ENCODE peak calls at places on chromosomes 11 and 22, in five cellular contexts. Z is HepG2, M is H1, A is GM12878, Y is K562. D is an unnamed sample.
A peak's percentile ranks its signal among the peaks of the same experiment; 100 is the strongest.

GRCh38 chr11:114179234-114179941 is 116.8 kb upstream of the NNMT start:
- DNase-seq in Z (no peak), M (no peak), A (no peak), Y (no peak), D (no peak)

GRCh38 chr11:86719781-86720463 is 47.5 kb upstream of the ME3 start:
- DNase-seq in Z (no peak), M (no peak), A (no peak), Y (no peak), D (no peak)

GRCh38 chr11:107741044-107741823 is 29.4 kb upstream of the SLN start:
- DNase-seq in Z (peak; percentile 21), M (no peak), A (peak; percentile 25), Y (peak; percentile 19), D (peak; percentile 22)

GRCh38 chr11:128503231-128503991 is 83.9 kb downstream of the ETS1 start:
- DNase-seq in Z (no peak), M (no peak), A (no peak), Y (no peak), D (no peak)

GRCh38 chr11:132028380-132029240 is 658.2 kb downstream of the NTM start:
- DNase-seq in Z (peak; percentile 16), M (no peak), A (no peak), Y (peak; percentile 14), D (no peak)

GRCh38 chr11:68298659-68299516 is 13.5 kb upstream of the LRP5 start:
- DNase-seq in Z (peak; percentile 62), M (no peak), A (no peak), Y (peak; percentile 3), D (no peak)

GRCh38 chr11:109527496-109527895 is 105.5 kb downstream of the C11orf87 start:
- DNase-seq in Z (no peak), M (no peak), A (no peak), Y (no peak), D (no peak)

GRCh38 chr11:1199689-1200610 is 22.9 kb upstream of the MUC5B start:
- DNase-seq in Z (no peak), M (no peak), A (no peak), Y (no peak), D (no peak)

GRCh38 chr11:126465573-126466287 is 110.2 kb downstream of the ST3GAL4 start:
- DNase-seq in Z (no peak), M (no peak), A (peak; percentile 53), Y (no peak), D (no peak)

GRCh38 chr11:134660416-134660815 is 248.4 kb upstream of the B3GAT1 start:
- DNase-seq in Z (no peak), M (no peak), A (no peak), Y (no peak), D (no peak)

GRCh38 chr11:75867778-75868374 is 52.9 kb downstream of the UVRAG start:
- DNase-seq in Z (peak; percentile 43), M (no peak), A (peak; percentile 24), Y (peak; percentile 60), D (peak; percentile 31)

GRCh38 chr11:115316682-115317081 is 187.5 kb downstream of the CADM1 start:
- DNase-seq in Z (no peak), M (no peak), A (no peak), Y (no peak), D (no peak)

GRCh38 chr11:94775576-94776327 is 7.6 kb downstream of the AMOTL1 start:
- DNase-seq in Z (no peak), M (no peak), A (no peak), Y (no peak), D (no peak)

GRCh38 chr22:46036558-46037408 is 59.8 kb upstream of the WNT7B start:
- DNase-seq in Z (peak; percentile 65), M (no peak), A (no peak), Y (no peak), D (peak; percentile 39)

GRCh38 chr11:28834877-28835276 is 726.7 kb downstream of the METTL15 start:
- DNase-seq in Z (no peak), M (no peak), A (no peak), Y (no peak), D (no peak)

GRCh38 chr11:43515090-43515489 is 156.4 kb downstream of the TTC17 start:
- DNase-seq in Z (peak; percentile 23), M (no peak), A (no peak), Y (peak; percentile 52), D (no peak)

GRCh38 chr22:20970939-20971657 is 4.0 kb downstream of the AIFM3 start:
- DNase-seq in Z (no peak), M (no peak), A (no peak), Y (no peak), D (no peak)

GRCh38 chr11:94089356-94089755 is 39.3 kb upstream of the PANX1 start:
- DNase-seq in Z (no peak), M (no peak), A (no peak), Y (no peak), D (no peak)

GRCh38 chr22:24028533-24028932 is 17.4 kb downstream of the CABIN1 start:
- DNase-seq in Z (no peak), M (no peak), A (no peak), Y (no peak), D (no peak)

GRCh38 chr11:299951-300735 is 817 bp upstream of the IFITM5 start:
- DNase-seq in Z (peak; percentile 28), M (no peak), A (no peak), Y (peak; percentile 53), D (no peak)

GRCh38 chr11:36313073-36313472 is 17.0 kb downstream of the PRR5L start:
- DNase-seq in Z (no peak), M (no peak), A (no peak), Y (no peak), D (no peak)

GRCh38 chr11:36313750-36314500 is 17.8 kb downstream of the PRR5L start:
- DNase-seq in Z (no peak), M (no peak), A (no peak), Y (no peak), D (no peak)

GRCh38 chr11:36312593-36312990 is 16.5 kb downstream of the PRR5L start:
- DNase-seq in Z (no peak), M (no peak), A (no peak), Y (no peak), D (no peak)

GRCh38 chr11:36316049-36316448 is 20.0 kb downstream of the PRR5L start:
- DNase-seq in Z (no peak), M (no peak), A (no peak), Y (no peak), D (no peak)

DNA sequence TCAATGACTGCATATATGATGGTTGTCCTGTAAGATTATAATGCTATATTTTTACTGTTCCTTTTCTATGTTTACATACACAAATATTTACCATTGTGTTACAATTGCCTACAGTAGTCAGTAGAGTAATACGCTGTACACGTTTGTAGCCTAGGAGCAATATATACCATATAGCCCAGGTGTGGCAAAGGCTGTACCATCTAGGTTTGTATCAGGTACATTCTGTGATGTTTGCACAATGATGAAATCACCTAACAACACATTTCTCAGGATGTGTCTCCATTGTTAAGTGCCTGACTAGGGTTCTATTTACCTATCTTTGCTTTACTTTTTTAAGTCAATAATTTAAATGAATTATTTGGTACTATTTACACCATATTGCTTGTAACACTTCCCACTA is 21.9 kb downstream of the PRR5L start:
- DNase-seq in Z (no peak), M (no peak), A (no peak), Y (no peak), D (no peak)
- H3K27me3 ChIP-seq in Z (peaks cover 23% of the 10 kb centered on the region), M (no peaks in the 10 kb centered on the region), A (peaks cover 8% of the 10 kb centered on the region), Y (peaks cover 13% of the 10 kb centered on the region), D (peaks cover 58% of the 10 kb centered on the region)

GRCh38 chr22:47232197-47232596 is 469.7 kb downstream of the TBC1D22A start:
- DNase-seq in Z (no peak), M (no peak), A (no peak), Y (no peak), D (no peak)
- TF ChIP-seq ATF3 in Z (no peak), M (no peak), A (no peak), Y (no peak), D (no peak)

GRCh38 chr22:30263883-30264282 is 2.8 kb downstream of the OSM start:
- DNase-seq in Z (no peak), M (no peak), A (no peak), Y (no peak), D (no peak)

GRCh38 chr22:30260682-30261081 is 6.0 kb downstream of the OSM start:
- DNase-seq in Z (no peak), M (no peak), A (no peak), Y (no peak), D (no peak)

GRCh38 chr22:30261134-30261533 is 5.5 kb downstream of the OSM start:
- DNase-seq in Z (peak; percentile 41), M (no peak), A (no peak), Y (no peak), D (no peak)

GRCh38 chr22:30262917-30263741 is 3.5 kb downstream of the OSM start:
- DNase-seq in Z (peak; percentile 64), M (peak; percentile 66), A (no peak), Y (peak; percentile 74), D (no peak)

GRCh38 chr22:30262112-30262511 is 4.5 kb downstream of the OSM start:
- DNase-seq in Z (no peak), M (no peak), A (no peak), Y (no peak), D (no peak)
- H3K27me3 ChIP-seq in Z (peaks cover 46% of the 10 kb centered on the region), M (no peaks in the 10 kb centered on the region), A (no peaks in the 10 kb centered on the region), Y (no peaks in the 10 kb centered on the region), D (no peaks in the 10 kb centered on the region)

GRCh38 chr11:60891103-60891741 is 15.2 kb downstream of the PRPF19 start:
- DNase-seq in Z (no peak), M (no peak), A (no peak), Y (peak; percentile 68), D (no peak)
- TF ChIP-seq ATF3 in Z (no peak), M (no peak), A (no peak), Y (no peak), D (no peak)

DNA sequence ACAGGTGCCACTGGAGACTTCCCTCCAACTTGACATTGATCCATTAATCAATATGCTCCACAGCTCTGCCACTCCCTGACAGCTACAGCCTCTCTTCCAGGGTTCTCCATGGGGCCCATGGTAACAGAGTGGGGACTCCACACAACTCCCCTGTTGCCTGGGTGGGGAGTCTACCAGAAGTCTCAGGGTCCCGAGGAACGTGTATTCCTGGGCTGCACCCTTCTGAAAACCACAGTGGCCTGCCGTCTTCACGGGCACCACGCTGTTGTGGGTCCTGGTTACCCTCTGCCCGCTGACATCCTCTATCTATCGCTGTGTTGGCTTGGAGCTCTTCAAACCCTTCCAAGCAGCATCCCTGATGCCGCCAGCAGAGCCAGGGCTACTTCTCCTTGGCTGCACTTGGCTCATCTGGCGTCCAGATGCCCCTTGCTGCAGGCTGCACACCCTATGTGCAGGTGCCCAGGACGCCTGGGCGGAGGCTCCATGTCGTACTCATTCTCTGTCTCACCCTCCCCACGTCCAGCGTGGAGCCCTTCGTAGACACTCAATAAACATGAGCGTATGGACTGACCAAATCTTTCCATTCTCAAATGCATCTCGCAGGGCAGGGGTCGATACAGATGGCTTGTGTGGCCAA is 1341.8 kb downstream of the TBC1D22A start:
- DNase-seq in Z (no peak), M (no peak), A (no peak), Y (no peak), D (no peak)
- H3K27me3 ChIP-seq in Z (peaks cover 50% of the 10 kb centered on the region), M (no peaks in the 10 kb centered on the region), A (no peaks in the 10 kb centered on the region), Y (peaks cover 6% of the 10 kb centered on the region), D (peaks cover 6% of the 10 kb centered on the region)

DNA sequence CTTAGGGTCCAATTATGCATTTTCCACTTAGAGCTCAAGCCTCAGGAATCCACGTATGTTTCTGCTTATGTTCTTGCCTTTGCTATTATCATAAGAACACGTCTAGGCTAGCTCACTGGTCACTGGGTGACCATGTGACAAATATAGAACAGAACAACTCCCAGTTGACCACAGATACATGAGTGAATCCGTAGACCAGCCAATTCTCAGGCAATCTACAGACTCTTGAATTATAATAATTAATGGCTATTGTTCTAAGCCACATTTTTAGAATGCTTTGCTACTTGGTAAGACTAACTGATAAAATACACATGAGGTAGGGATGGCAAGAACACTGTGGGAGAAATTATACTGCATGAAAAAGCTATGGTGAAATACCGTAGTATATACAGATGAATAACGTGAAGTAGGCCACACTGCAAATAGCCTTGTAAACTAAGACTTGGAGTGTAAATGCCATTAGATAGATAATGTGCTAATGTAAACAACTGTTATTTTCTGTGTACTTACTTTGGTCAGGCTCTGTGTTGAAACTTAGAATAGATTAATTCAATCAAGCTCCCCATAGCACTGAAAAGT is 366.1 kb upstream of the CCDC179 start:
- DNase-seq in Z (no peak), M (no peak), A (no peak), Y (no peak), D (no peak)
- TF ChIP-seq ATF3 in Z (no peak), M (no peak), A (no peak), Y (no peak), D (no peak)

D was measured in HCT116.